ENCODE peak calls at places on chromosomes 3 and 15, in four cellular contexts. One of them, this sample, is unnamed.

GRCh38 chr15:63904042-63904441 is 70.3 kb upstream of the HERC1 start:
- DNase-seq in activated naive CD4-positive, alpha-beta T cell treated with anti-CD3 and anti-CD28 coated beads, Interleukin-2, amount 50 U/mL, for 16 hours: no peak
- DNase-seq in nephron progenitor cell: no peak
- DNase-seq in AG09309: no peak
- DNase-seq in this sample: no peak

GRCh38 chr3:56987238-56987932 is 73.1 kb upstream of the SPATA12 start:
- DNase-seq in activated naive CD4-positive, alpha-beta T cell treated with anti-CD3 and anti-CD28 coated beads, Interleukin-2, amount 50 U/mL, for 16 hours: no peak
- DNase-seq in nephron progenitor cell: peak
- DNase-seq in AG09309: no peak
- DNase-seq in this sample: peak

GRCh38 chr15:48672206-48672605 is 26.7 kb upstream of the FBN1 start:
- DNase-seq in activated naive CD4-positive, alpha-beta T cell treated with anti-CD3 and anti-CD28 coated beads, Interleukin-2, amount 50 U/mL, for 16 hours: no peak
- DNase-seq in nephron progenitor cell: no peak
- DNase-seq in AG09309: no peak
- DNase-seq in this sample: no peak

GRCh38 chr15:52103217-52104207 is 9.1 kb downstream of the BCL2L10 start:
- DNase-seq in activated naive CD4-positive, alpha-beta T cell treated with anti-CD3 and anti-CD28 coated beads, Interleukin-2, amount 50 U/mL, for 16 hours: no peak
- DNase-seq in nephron progenitor cell: no peak
- DNase-seq in AG09309: peak
- DNase-seq in this sample: peak

GRCh38 chr3:102295756-102296155 is 139.1 kb upstream of the ZPLD1 start:
- DNase-seq in activated naive CD4-positive, alpha-beta T cell treated with anti-CD3 and anti-CD28 coated beads, Interleukin-2, amount 50 U/mL, for 16 hours: no peak
- DNase-seq in nephron progenitor cell: no peak
- DNase-seq in AG09309: no peak
- DNase-seq in this sample: no peak

GRCh38 chr3:112894258-112894657 is 47.6 kb upstream of the CD200R1L start:
- DNase-seq in activated naive CD4-positive, alpha-beta T cell treated with anti-CD3 and anti-CD28 coated beads, Interleukin-2, amount 50 U/mL, for 16 hours: no peak
- DNase-seq in nephron progenitor cell: no peak
- DNase-seq in AG09309: no peak
- DNase-seq in this sample: peak

GRCh38 chr15:88637841-88638625 is 783 bp upstream of the ISG20 start:
- DNase-seq in activated naive CD4-positive, alpha-beta T cell treated with anti-CD3 and anti-CD28 coated beads, Interleukin-2, amount 50 U/mL, for 16 hours: no peak
- DNase-seq in nephron progenitor cell: no peak
- DNase-seq in AG09309: no peak
- DNase-seq in this sample: no peak

GRCh38 chr3:48215466-48215865 is 7.8 kb upstream of the CAMP start:
- DNase-seq in activated naive CD4-positive, alpha-beta T cell treated with anti-CD3 and anti-CD28 coated beads, Interleukin-2, amount 50 U/mL, for 16 hours: no peak
- DNase-seq in nephron progenitor cell: no peak
- DNase-seq in AG09309: no peak
- DNase-seq in this sample: no peak

GRCh38 chr3:55190296-55190695 is 262.4 kb upstream of the LRTM1 start:
- DNase-seq in activated naive CD4-positive, alpha-beta T cell treated with anti-CD3 and anti-CD28 coated beads, Interleukin-2, amount 50 U/mL, for 16 hours: no peak
- DNase-seq in nephron progenitor cell: no peak
- DNase-seq in AG09309: peak
- DNase-seq in this sample: no peak

GRCh38 chr15:35583863-35584528 is 38.0 kb upstream of the DPH6 start:
- DNase-seq in activated naive CD4-positive, alpha-beta T cell treated with anti-CD3 and anti-CD28 coated beads, Interleukin-2, amount 50 U/mL, for 16 hours: no peak
- DNase-seq in nephron progenitor cell: no peak
- DNase-seq in AG09309: no peak
- DNase-seq in this sample: no peak

GRCh38 chr3:31522152-31522551 is 10.6 kb upstream of the STT3B start:
- DNase-seq in activated naive CD4-positive, alpha-beta T cell treated with anti-CD3 and anti-CD28 coated beads, Interleukin-2, amount 50 U/mL, for 16 hours: no peak
- DNase-seq in nephron progenitor cell: no peak
- DNase-seq in AG09309: no peak
- DNase-seq in this sample: no peak

GRCh38 chr3:52851348-52851747 is 16.5 kb upstream of the MUSTN1 start:
- DNase-seq in activated naive CD4-positive, alpha-beta T cell treated with anti-CD3 and anti-CD28 coated beads, Interleukin-2, amount 50 U/mL, for 16 hours: no peak
- DNase-seq in nephron progenitor cell: peak
- DNase-seq in AG09309: no peak
- DNase-seq in this sample: peak

GRCh38 chr3:114389156-114389555 is 95.3 kb downstream of the TIGIT start:
- DNase-seq in activated naive CD4-positive, alpha-beta T cell treated with anti-CD3 and anti-CD28 coated beads, Interleukin-2, amount 50 U/mL, for 16 hours: no peak
- DNase-seq in nephron progenitor cell: no peak
- DNase-seq in AG09309: no peak
- DNase-seq in this sample: no peak

GRCh38 chr15:77020348-77021087 is 25.6 kb downstream of the PSTPIP1 start:
- DNase-seq in activated naive CD4-positive, alpha-beta T cell treated with anti-CD3 and anti-CD28 coated beads, Interleukin-2, amount 50 U/mL, for 16 hours: no peak
- DNase-seq in nephron progenitor cell: no peak
- DNase-seq in AG09309: no peak
- DNase-seq in this sample: no peak

GRCh38 chr3:168094877-168095610 is 680 bp downstream of the GOLIM4 start:
- DNase-seq in activated naive CD4-positive, alpha-beta T cell treated with anti-CD3 and anti-CD28 coated beads, Interleukin-2, amount 50 U/mL, for 16 hours: peak
- DNase-seq in nephron progenitor cell: peak
- DNase-seq in AG09309: no peak
- DNase-seq in this sample: peak

GRCh38 chr15:31402511-31403056 is 75.9 kb downstream of the KLF13 start:
- DNase-seq in activated naive CD4-positive, alpha-beta T cell treated with anti-CD3 and anti-CD28 coated beads, Interleukin-2, amount 50 U/mL, for 16 hours: no peak
- DNase-seq in nephron progenitor cell: no peak
- DNase-seq in AG09309: peak
- DNase-seq in this sample: peak

GRCh38 chr3:55688154-55688553 is 201.0 kb upstream of the WNT5A start:
- DNase-seq in activated naive CD4-positive, alpha-beta T cell treated with anti-CD3 and anti-CD28 coated beads, Interleukin-2, amount 50 U/mL, for 16 hours: no peak
- DNase-seq in nephron progenitor cell: no peak
- DNase-seq in AG09309: no peak
- DNase-seq in this sample: no peak

GRCh38 chr3:154040283-154040682 is 80.9 kb upstream of the ARHGEF26 start:
- DNase-seq in activated naive CD4-positive, alpha-beta T cell treated with anti-CD3 and anti-CD28 coated beads, Interleukin-2, amount 50 U/mL, for 16 hours: no peak
- DNase-seq in nephron progenitor cell: no peak
- DNase-seq in AG09309: no peak
- DNase-seq in this sample: peak

GRCh38 chr3:98550833-98551232 is 19.1 kb downstream of the GPR15 start:
- DNase-seq in activated naive CD4-positive, alpha-beta T cell treated with anti-CD3 and anti-CD28 coated beads, Interleukin-2, amount 50 U/mL, for 16 hours: no peak
- DNase-seq in nephron progenitor cell: no peak
- DNase-seq in AG09309: no peak
- DNase-seq in this sample: no peak

GRCh38 chr3:129050556-129051295 is 9.9 kb upstream of the GP9 start:
- DNase-seq in activated naive CD4-positive, alpha-beta T cell treated with anti-CD3 and anti-CD28 coated beads, Interleukin-2, amount 50 U/mL, for 16 hours: no peak
- DNase-seq in nephron progenitor cell: no peak
- DNase-seq in AG09309: no peak
- DNase-seq in this sample: no peak

GRCh38 chr3:41330465-41330864 is 131.2 kb downstream of the CTNNB1 start:
- DNase-seq in activated naive CD4-positive, alpha-beta T cell treated with anti-CD3 and anti-CD28 coated beads, Interleukin-2, amount 50 U/mL, for 16 hours: no peak
- DNase-seq in nephron progenitor cell: no peak
- DNase-seq in AG09309: no peak
- DNase-seq in this sample: no peak